ENCODE peak calls at places on chromosomes 5 and 9, in ten cellular contexts. U is EL, X is RPMI7951, M is DMS79, S is iPS-NIHi11, D is smooth muscle cell of the brain vasculature, F is substantia nigra, C is HL-60, V is kidney glomerular epithelial cell, B is KBM-7. L is an unnamed sample.

GRCh38 chr9:116149844-116150243 is 3.7 kb upstream of the PAPPA start:
- DNase-seq in U (peak; percentile 38), M (no peak), S (peak; percentile 57), B (peak; percentile 37), C (no peak), V (peak; percentile 34), D (no peak), X (no peak), F (no peak), L (no peak)

GRCh38 chr9:72855890-72856523 is 96.8 kb downstream of the ALDH1A1 start:
- DNase-seq in F (no peak), U (no peak), M (no peak), C (no peak), B (no peak), X (no peak), V (no peak), S (no peak), D (no peak), L (no peak)

GRCh38 chr9:130785940-130786500 is 49.0 kb upstream of the ABL1 start:
- DNase-seq in B (no peak), X (no peak), U (no peak), S (no peak), D (no peak), C (no peak), F (no peak), M (no peak), V (no peak), L (no peak)

GRCh38 chr5:69364414-69364813 is 4.9 kb downstream of the AK6 start:
- DNase-seq in U (no peak), F (no peak), M (no peak), S (peak; percentile 12), B (peak; percentile 51), C (peak; percentile 12), X (peak; percentile 3), D (no peak), V (no peak), L (no peak)

GRCh38 chr5:78778538-78778937 is 130.0 kb upstream of the LHFPL2 start:
- DNase-seq in M (no peak), F (no peak), X (peak; percentile 88), V (no peak), B (no peak), C (no peak), S (no peak), U (peak; percentile 61), D (no peak), L (peak; percentile 81)

GRCh38 chr9:113380869-113381378 is 4.1 kb upstream of the HDHD3 start:
- DNase-seq in B (no peak), U (no peak), C (no peak), X (no peak), D (no peak), S (no peak), V (no peak), F (no peak), M (no peak), L (no peak)

GRCh38 chr9:101445353-101446029 is 9.9 kb upstream of the ALDOB start:
- DNase-seq in V (peak; percentile 27), C (no peak), X (peak; percentile 41), D (no peak), S (no peak), B (peak; percentile 10), F (no peak), M (no peak), U (peak; percentile 34), L (no peak)

GRCh38 chr5:18219241-18219640 is 585.0 kb downstream of the TAF11L14 start:
- DNase-seq in M (no peak), X (no peak), B (no peak), U (no peak), S (no peak), V (no peak), F (no peak), C (no peak), D (no peak), L (no peak)

GRCh38 chr5:5979362-5979760 is 399.0 kb downstream of the MED10 start:
- DNase-seq in U (no peak), D (no peak), S (no peak), F (no peak), B (no peak), M (peak; percentile 3), V (peak; percentile 19), C (no peak), X (no peak), L (peak; percentile 74)

L was measured in MG63.